ENCODE peak calls at places on chromosomes 7 and 10, in four cellular contexts. N is K562, F is HepG2, S is GM12878. Q is an unnamed sample.

GRCh38 chr7:107506683-107507339 is 37.0 kb downstream of the GPR22 start:
- DNase-seq in N (no peak), F (no peak), S (no peak), Q (peak; percentile 8)

GRCh38 chr7:128356546-128357365 is 4.7 kb downstream of the PRRT4 start:
- DNase-seq in N (no peak), F (no peak), S (no peak), Q (no peak)

GRCh38 chr10:68087338-68088029 is 12.4 kb upstream of the HERC4 start:
- DNase-seq in N (no peak), F (no peak), S (no peak), Q (no peak)

GRCh38 chr10:6364283-6364682 is 161.6 kb downstream of the PFKFB3 start:
- DNase-seq in N (no peak), F (no peak), S (no peak), Q (no peak)

GRCh38 chr7:122056977-122057376 is 87.1 kb downstream of the AASS start:
- DNase-seq in N (no peak), F (no peak), S (no peak), Q (no peak)

GRCh38 chr7:28626629-28627262 is 214.4 kb downstream of the CREB5 start:
- DNase-seq in N (peak; percentile 54), F (peak; percentile 25), S (no peak), Q (peak; percentile 61)

GRCh38 chr10:35916791-35917190 is 274.7 kb upstream of the FZD8 start:
- DNase-seq in N (no peak), F (no peak), S (no peak), Q (no peak)

GRCh38 chr10:102729090-102730026 is 14.4 kb upstream of the WBP1L start:
- DNase-seq in N (peak; percentile 69), F (peak; percentile 56), S (no peak), Q (peak; percentile 90)

GRCh38 chr10:114208351-114208750 is 29.2 kb downstream of the TDRD1 start:
- DNase-seq in N (no peak), F (no peak), S (no peak), Q (peak; percentile 26)

GRCh38 chr10:80530251-80530650 is 7.5 kb upstream of the SH2D4B start:
- DNase-seq in N (no peak), F (peak; percentile 40), S (no peak), Q (no peak)

GRCh38 chr7:33039257-33039904 is 23.2 kb downstream of the NT5C3A start:
- DNase-seq in N (no peak), F (no peak), S (no peak), Q (no peak)

GRCh38 chr7:32462966-32463365 is 27.2 kb downstream of the LSM5 start:
- DNase-seq in N (no peak), F (no peak), S (no peak), Q (no peak)

GRCh38 chr10:103765981-103766380 is 89.4 kb downstream of the SH3PXD2A start:
- DNase-seq in N (no peak), F (no peak), S (no peak), Q (no peak)

GRCh38 chr10:9845075-9845474 is 1172.6 kb upstream of the CELF2 start:
- DNase-seq in N (no peak), F (no peak), S (no peak), Q (no peak)

GRCh38 chr10:33334839-33335549 is 527 bp upstream of the NRP1 start:
- DNase-seq in N (no peak), F (peak; percentile 36), S (no peak), Q (peak; percentile 45)

GRCh38 chr7:6106140-6106904 is 75.1 kb downstream of the ANKRD61 start:
- DNase-seq in N (no peak), F (peak; percentile 64), S (no peak), Q (no peak)

GRCh38 chr7:27735165-27735564 is 4.8 kb upstream of the TAX1BP1 start:
- DNase-seq in N (no peak), F (peak; percentile 70), S (no peak), Q (no peak)

GRCh38 chr10:58152698-58153263 is 114.9 kb downstream of the IPMK start:
- DNase-seq in N (peak; percentile 25), F (peak; percentile 51), S (no peak), Q (peak; percentile 47)
- TF ChIP-seq FOXK2 in N (no peak), F (no peak), S (no peak), Q (no peak)

GRCh38 chr10:127848226-127848625 is 44.5 kb downstream of the CLRN3 start:
- DNase-seq in N (no peak), F (no peak), S (no peak), Q (no peak)

GRCh38 chr10:127849896-127850295 is 42.8 kb downstream of the CLRN3 start:
- DNase-seq in N (no peak), F (no peak), S (no peak), Q (no peak)

GRCh38 chr10:127840884-127841283 is 51.9 kb downstream of the CLRN3 start:
- DNase-seq in N (no peak), F (no peak), S (no peak), Q (no peak)

GRCh38 chr10:127849224-127849623 is 43.5 kb downstream of the CLRN3 start:
- DNase-seq in N (no peak), F (no peak), S (no peak), Q (no peak)

DNA sequence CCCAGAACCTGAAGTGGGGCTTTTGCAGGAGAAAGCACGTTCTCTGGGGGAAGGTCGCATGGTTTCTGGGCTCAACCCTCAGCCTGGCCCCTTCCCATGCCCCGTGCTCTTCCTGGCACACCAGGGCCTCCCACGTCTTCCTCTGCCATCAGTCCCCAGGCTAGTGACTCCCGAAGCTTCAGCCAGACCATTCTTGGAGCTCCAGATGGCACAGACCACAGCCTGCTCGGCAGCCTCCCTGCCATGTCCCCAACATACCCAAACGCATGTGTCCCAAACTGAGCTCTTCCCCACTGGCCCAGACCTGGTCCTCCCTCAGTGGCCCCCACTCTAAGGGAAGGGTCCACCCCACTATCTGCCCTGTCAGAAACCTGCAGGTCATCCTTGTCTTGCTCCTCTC is 47.0 kb downstream of the CLRN3 start:
- DNase-seq in N (no peak), F (no peak), S (no peak), Q (no peak)
- TF ChIP-seq FOXK2 in N (no peak), F (no peak), S (no peak), Q (no peak)

GRCh38 chr7:74051629-74052410 is 23.8 kb downstream of the ELN start:
- DNase-seq in N (peak; percentile 75), F (peak; percentile 56), S (no peak), Q (no peak)
- TF ChIP-seq FOXK2 in N (no peak), F (no peak), S (no peak), Q (no peak)

GRCh38 chr10:86282664-86283465 is 83.7 kb downstream of the GRID1 start:
- DNase-seq in N (no peak), F (no peak), S (no peak), Q (no peak)

GRCh38 chr10:86285136-86285790 is 81.3 kb downstream of the GRID1 start:
- DNase-seq in N (no peak), F (no peak), S (no peak), Q (no peak)

GRCh38 chr10:86286591-86287421 is 79.8 kb downstream of the GRID1 start:
- DNase-seq in N (no peak), F (no peak), S (no peak), Q (no peak)

GRCh38 chr10:86283466-86284287 is 82.9 kb downstream of the GRID1 start:
- DNase-seq in N (no peak), F (no peak), S (no peak), Q (no peak)

GRCh38 chr10:86284355-86285105 is 82.1 kb downstream of the GRID1 start:
- DNase-seq in N (no peak), F (no peak), S (no peak), Q (no peak)
- TF ChIP-seq FOXK2 in N (no peak), F (no peak), S (no peak), Q (no peak)

GRCh38 chr7:84998665-84999064 is 188.2 kb downstream of the SEMA3D start:
- DNase-seq in N (no peak), F (no peak), S (no peak), Q (no peak)
- TF ChIP-seq FOXK2 in N (no peak), F (no peak), S (no peak), Q (no peak)

GRCh38 chr10:17802966-17803365 is 6.2 kb upstream of the MRC1 start:
- DNase-seq in N (no peak), F (no peak), S (no peak), Q (no peak)
- TF ChIP-seq FOXK2 in N (no peak), F (no peak), S (no peak), Q (no peak)

GRCh38 chr7:98284335-98285036 is 3.0 kb downstream of the BRI3 start:
- DNase-seq in N (no peak), F (peak; percentile 51), S (no peak), Q (no peak)
- TF ChIP-seq FOXK2 in N (no peak), F (no peak), S (no peak), Q (no peak)

Q was measured in HEK293T.